ENCODE peak calls at places on chromosomes 16 and 17, in five cellular contexts. J, A, R, V and C are unnamed samples.

GRCh38 chr17:79829004-79829403 is 10.2 kb downstream of the CBX4 start:
- DNase-seq in J (no peak), A (no peak), R (no peak), V (no peak), C (no peak)

GRCh38 chr16:14509055-14509454 is 121.0 kb downstream of the PARN start:
- DNase-seq in J (peak; percentile 78), A (no peak), R (no peak), V (no peak), C (no peak)

GRCh38 chr17:78819402-78819801 is 21.2 kb downstream of the USP36 start:
- DNase-seq in J (no peak), A (no peak), R (no peak), V (no peak), C (no peak)

GRCh38 chr16:62978451-62978850 is 942.2 kb upstream of the CDH8 start:
- DNase-seq in J (no peak), A (no peak), R (no peak), V (no peak), C (no peak)

GRCh38 chr17:63740464-63741181 is 976 bp downstream of the STRADA start:
- DNase-seq in J (peak; percentile 40), A (no peak), R (peak; percentile 12), V (peak; percentile 19), C (peak; percentile 45)

GRCh38 chr17:80664217-80664780 is 119.7 kb downstream of the RPTOR start:
- DNase-seq in J (peak; percentile 19), A (no peak), R (no peak), V (no peak), C (no peak)

GRCh38 chr17:77779711-77780539 is 178.6 kb upstream of the TNRC6C start:
- DNase-seq in J (no peak), A (no peak), R (no peak), V (no peak), C (no peak)

GRCh38 chr17:45320931-45321461 is 4.2 kb upstream of the MAP3K14 start:
- DNase-seq in J (peak; percentile 98), A (peak; percentile 85), R (peak; percentile 84), V (no peak), C (no peak)

GRCh38 chr17:81151039-81151677 is 14.1 kb upstream of the PVALEF start:
- DNase-seq in J (no peak), A (no peak), R (no peak), V (no peak), C (no peak)

GRCh38 chr17:59519132-59519531 is 46.3 kb upstream of the DHX40 start:
- DNase-seq in J (no peak), A (no peak), R (no peak), V (no peak), C (no peak)

GRCh38 chr16:15770107-15770506 is 86.7 kb downstream of the MYH11 start:
- DNase-seq in J (no peak), A (no peak), R (no peak), V (no peak), C (no peak)

GRCh38 chr17:65293584-65294183 is 156.5 kb downstream of the RGS9 start:
- DNase-seq in J (no peak), A (no peak), R (no peak), V (no peak), C (no peak)

GRCh38 chr16:67977469-67978227 is 2.7 kb downstream of the DPEP3 start:
- DNase-seq in J (no peak), A (no peak), R (no peak), V (no peak), C (no peak)

GRCh38 chr17:17379197-17379991 is 76.2 kb downstream of the NT5M start:
- DNase-seq in J (no peak), A (no peak), R (no peak), V (no peak), C (no peak)

GRCh38 chr17:50577451-50577954 is 17.0 kb downstream of the CACNA1G start:
- DNase-seq in J (no peak), A (no peak), R (no peak), V (no peak), C (no peak)

GRCh38 chr16:49495596-49496355 is 122.2 kb downstream of the C16orf78 start:
- DNase-seq in J (no peak), A (no peak), R (no peak), V (no peak), C (no peak)

GRCh38 chr17:29593546-29594440 is 861 bp downstream of the ANKRD13B start:
- DNase-seq in J (peak; percentile 52), A (no peak), R (peak; percentile 72), V (peak; percentile 40), C (peak; percentile 78)

GRCh38 chr17:19359151-19359550 is 3.4 kb downstream of the B9D1 start:
- DNase-seq in J (no peak), A (no peak), R (no peak), V (no peak), C (no peak)
- H3K9me2 ChIP-seq in J (no peaks in the 10 kb centered on the region), A (no peaks in the 10 kb centered on the region), R (no peaks in the 10 kb centered on the region), V (no peaks in the 10 kb centered on the region), C (no peaks in the 10 kb centered on the region)

GRCh38 chr16:81492965-81493754 is 48.6 kb downstream of the CMIP start:
- DNase-seq in J (no peak), A (peak; percentile 16), R (no peak), V (no peak), C (no peak)

GRCh38 chr16:81494434-81494806 is 49.8 kb downstream of the CMIP start:
- DNase-seq in J (no peak), A (no peak), R (no peak), V (no peak), C (no peak)

GRCh38 chr16:81492307-81492706 is 47.7 kb downstream of the CMIP start:
- DNase-seq in J (peak; percentile 80), A (no peak), R (no peak), V (no peak), C (no peak)

GRCh38 chr16:81494888-81495287 is 50.3 kb downstream of the CMIP start:
- DNase-seq in J (no peak), A (no peak), R (no peak), V (no peak), C (no peak)

DNA sequence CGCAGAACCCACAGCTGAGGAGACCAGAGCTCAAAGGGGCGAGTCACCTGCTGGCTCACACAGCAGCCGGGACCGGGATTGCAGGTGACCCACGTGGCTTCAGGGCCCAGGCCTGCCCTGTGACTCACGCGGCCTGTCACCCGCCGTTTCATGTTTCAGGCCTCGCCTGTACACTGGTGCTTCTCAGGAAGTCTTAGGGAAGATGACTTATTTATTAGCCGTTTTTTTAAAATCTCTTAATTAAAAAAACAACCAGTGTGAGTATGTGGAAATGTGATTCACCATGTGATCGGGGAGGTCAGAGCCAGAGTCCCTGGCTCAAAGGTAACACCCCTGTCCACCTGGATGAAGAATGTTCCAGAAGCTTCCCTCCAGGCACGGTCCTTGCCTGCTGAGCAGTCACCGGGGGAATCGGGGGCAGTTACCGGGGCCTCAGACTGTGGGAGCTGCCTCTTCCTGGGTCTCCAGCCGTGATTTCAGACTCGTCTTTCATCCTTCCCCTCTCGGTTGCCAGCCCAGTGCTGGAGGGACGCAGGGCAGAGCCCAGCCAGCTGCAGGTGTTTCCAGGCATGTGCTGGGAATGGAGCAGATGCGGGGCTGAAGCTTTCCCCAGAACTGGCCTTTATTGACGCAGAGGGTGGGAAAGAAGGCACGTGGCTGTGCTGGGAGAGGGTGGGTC is 49.3 kb downstream of the CMIP start:
- DNase-seq in J (peak; percentile 93), A (peak; percentile 83), R (peak; percentile 88), V (no peak), C (no peak)
- H3K4me1 ChIP-seq in J (peaks cover 39% of the 10 kb centered on the region), A (peaks cover 79% of the 10 kb centered on the region), R (peaks cover 8% of the 10 kb centered on the region), V (no peaks in the 10 kb centered on the region), C (peaks cover 30% of the 10 kb centered on the region)

GRCh38 chr17:42201155-42201772 is 7.0 kb upstream of the GHDC start:
- DNase-seq in J (no peak), A (no peak), R (peak; percentile 37), V (no peak), C (peak; percentile 4)
- H3K4me2 ChIP-seq in J (no peak overlapping the region), A (no peak overlapping the region), R (peak overlapping the region; percentile 61), V (no peak overlapping the region), C (no peak overlapping the region)

GRCh38 chr17:68228817-68229570 is 18.8 kb upstream of the AMZ2 start:
- DNase-seq in J (no peak), A (no peak), R (no peak), V (no peak), C (no peak)

GRCh38 chr17:68229619-68230018 is 18.2 kb upstream of the AMZ2 start:
- DNase-seq in J (no peak), A (no peak), R (no peak), V (no peak), C (no peak)

GRCh38 chr17:68231536-68231935 is 16.3 kb upstream of the AMZ2 start:
- DNase-seq in J (no peak), A (no peak), R (no peak), V (no peak), C (no peak)
- H3K9me2 ChIP-seq in J (no peaks in the 10 kb centered on the region), A (no peaks in the 10 kb centered on the region), R (no peaks in the 10 kb centered on the region), V (no peaks in the 10 kb centered on the region), C (no peaks in the 10 kb centered on the region)

GRCh38 chr16:81463296-81463890 is 18.8 kb downstream of the CMIP start:
- DNase-seq in J (no peak), A (no peak), R (no peak), V (no peak), C (no peak)
- H3K4me1 ChIP-seq in J (peaks cover 10% of the 10 kb centered on the region), A (no peaks in the 10 kb centered on the region), R (peaks cover 9% of the 10 kb centered on the region), V (no peaks in the 10 kb centered on the region), C (no peaks in the 10 kb centered on the region)

DNA sequence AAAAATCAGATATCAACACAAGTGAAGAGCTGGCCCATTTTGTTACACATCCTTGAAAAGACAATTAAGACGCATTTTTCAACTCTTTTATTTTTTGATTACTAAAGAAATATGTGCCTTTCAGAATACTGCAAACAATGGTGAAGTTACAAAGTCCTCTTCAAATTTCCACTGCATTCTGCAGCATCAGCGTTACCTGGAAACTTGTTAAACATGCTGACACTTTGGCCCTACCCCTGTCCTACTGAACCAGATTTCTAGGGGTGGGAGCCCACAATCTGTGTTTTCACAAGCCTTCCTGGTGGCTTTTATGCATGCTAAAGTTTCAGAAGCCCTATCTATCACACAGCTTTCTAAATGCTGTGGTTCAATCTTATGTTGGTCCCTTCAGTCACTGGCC is 4.5 kb upstream of the CCL14 start:
- DNase-seq in J (no peak), A (no peak), R (peak; percentile 71), V (peak; percentile 16), C (no peak)
- H3K4me2 ChIP-seq in J (no peak overlapping the region), A (no peak overlapping the region), R (peak overlapping the region; percentile 1), V (no peak overlapping the region), C (no peak overlapping the region)